ENCODE peak calls at places on chromosomes 2 and 18, in six cellular contexts. N is NB4, K is AG04449, M is left ventricle myocardium inferior, P is A549, E is fibroblast of lung. S is an unnamed sample.

GRCh38 chr2:240451108-240451611 is 15.7 kb downstream of the GPC1 start:
- DNase-seq in P (no peak), N (no peak), E (peak), M (peak), K (no peak), S (no peak)

GRCh38 chr2:85062565-85062964 is 70.6 kb upstream of the TCF7L1 start:
- DNase-seq in M (no peak), N (no peak), P (no peak), K (no peak), E (no peak), S (peak)

GRCh38 chr18:26089247-26090129 is 925 bp downstream of the SS18 start:
- DNase-seq in M (no peak), N (peak), K (no peak), P (no peak), E (peak), S (peak)

GRCh38 chr18:80247403-80247916 is at the start of gene PARD6G:
- DNase-seq in M (peak), E (peak), N (peak), P (peak), K (no peak), S (peak)

GRCh38 chr18:21110667-21111350 is 804 bp downstream of the ROCK1 start:
- DNase-seq in P (no peak), N (peak), K (no peak), M (peak), E (peak), S (peak)

GRCh38 chr18:8423051-8423558 is 186.1 kb upstream of the RAB12 start:
- DNase-seq in P (no peak), E (peak), K (peak), N (no peak), M (no peak), S (peak)

GRCh38 chr2:177588671-177589070 is 196.1 kb downstream of the AGPS start:
- DNase-seq in P (no peak), E (no peak), K (no peak), N (no peak), M (no peak), S (no peak)

GRCh38 chr2:84927275-84927627 is 21.8 kb downstream of the TMSB10 start:
- DNase-seq in P (no peak), M (no peak), K (no peak), N (no peak), E (no peak), S (no peak)

GRCh38 chr2:105517814-105518705 is 119.2 kb upstream of the FHL2 start:
- DNase-seq in P (no peak), M (peak), K (peak), E (peak), N (no peak), S (peak)

GRCh38 chr2:225052703-225053102 is 10.4 kb upstream of the DOCK10 start:
- DNase-seq in M (no peak), P (no peak), K (no peak), E (no peak), N (peak), S (no peak)

GRCh38 chr18:36212301-36212977 is 25.1 kb downstream of the MOCOS start:
- DNase-seq in K (no peak), M (no peak), N (no peak), P (no peak), E (peak), S (peak)

GRCh38 chr18:49020129-49020528 is 69.4 kb upstream of the SMAD7 start:
- DNase-seq in M (no peak), K (no peak), E (no peak), N (no peak), P (no peak), S (no peak)

GRCh38 chr2:119106301-119106897 is 52.2 kb downstream of the C1QL2 start:
- DNase-seq in E (peak), K (peak), N (peak), P (no peak), M (no peak), S (peak)

GRCh38 chr2:9029721-9030120 is 26.2 kb upstream of the MBOAT2 start:
- DNase-seq in P (no peak), N (no peak), M (no peak), E (no peak), K (no peak), S (no peak)

GRCh38 chr2:233811087-233811486 is 33.0 kb downstream of the MROH2A start:
- DNase-seq in N (no peak), P (no peak), E (no peak), M (no peak), K (no peak), S (no peak)

GRCh38 chr18:6435731-6436130 is 21.0 kb upstream of the L3MBTL4 start:
- DNase-seq in M (no peak), N (no peak), P (no peak), E (no peak), K (no peak), S (no peak)

GRCh38 chr18:13500227-13500865 is 226.0 kb downstream of the FAM210A start:
- DNase-seq in N (no peak), P (no peak), E (peak), M (peak), K (peak), S (peak)

GRCh38 chr2:136225950-136226835 is 108.2 kb upstream of the CXCR4 start:
- DNase-seq in K (no peak), E (no peak), M (no peak), N (peak), P (no peak), S (no peak)

GRCh38 chr18:49135871-49136270 is 185.1 kb upstream of the SMAD7 start:
- DNase-seq in N (peak), P (no peak), E (peak), K (no peak), M (no peak), S (peak)

GRCh38 chr2:217396165-217396564 is 536.3 kb upstream of the TNP1 start:
- DNase-seq in P (no peak), E (peak), N (no peak), M (no peak), K (no peak), S (peak)

GRCh38 chr18:69730664-69731063 is 217.0 kb downstream of the CD226 start:
- DNase-seq in E (no peak), K (no peak), N (no peak), P (no peak), M (no peak), S (no peak)

GRCh38 chr2:118013221-118013723 is 598 bp downstream of the CCDC93 start:
- DNase-seq in K (no peak), P (peak), M (peak), N (peak), E (peak), S (peak)

GRCh38 chr2:150619607-150620330 is 132.3 kb upstream of the RND3 start:
- DNase-seq in K (no peak), E (peak), P (no peak), M (no peak), N (no peak), S (peak)

GRCh38 chr2:186862869-186863709 is 14.1 kb upstream of the ZSWIM2 start:
- DNase-seq in E (peak), P (peak), N (peak), M (no peak), K (no peak), S (peak)
- TF ChIP-seq CTCF in E (peak), P (peak), N (peak), M (peak), K (peak), S (peak)

DNA sequence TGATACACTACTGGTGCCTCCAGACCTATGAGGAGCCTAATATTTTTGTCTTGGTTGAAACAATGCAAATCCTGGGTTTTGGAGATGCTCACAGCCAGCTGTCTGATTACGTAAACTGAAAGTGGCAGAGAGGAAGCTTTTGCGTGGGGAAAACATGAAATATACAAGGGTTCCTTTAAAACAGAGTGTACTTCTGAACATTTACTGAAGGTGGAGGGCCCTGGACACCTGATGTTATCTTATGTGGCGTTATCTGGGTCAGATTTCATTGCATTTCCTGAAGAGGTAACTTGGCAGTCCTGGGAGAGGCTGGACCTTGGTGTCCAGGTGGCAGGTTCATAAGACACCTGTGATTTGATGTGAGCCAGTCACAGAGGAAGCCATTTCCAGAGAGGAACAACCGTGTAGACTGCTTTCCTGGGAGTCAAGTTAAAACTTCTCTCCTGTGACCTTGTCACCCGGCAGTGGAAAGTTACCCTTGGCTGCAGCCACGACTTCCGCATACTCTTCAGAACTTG is 105.0 kb downstream of the NEDD4L start:
- DNase-seq in N (no peak), E (no peak), M (no peak), P (no peak), K (no peak), S (no peak)
- H3K4me3 ChIP-seq in N (no peak), E (no peak), M (no peak), P (no peak), K (no peak), S (no peak)

GRCh38 chr2:65429799-65430514 is 2.4 kb downstream of the SPRED2 start:
- DNase-seq in K (no peak), E (no peak), M (no peak), N (no peak), P (no peak), S (no peak)

GRCh38 chr2:65434592-65435241 is 2.3 kb upstream of the SPRED2 start:
- DNase-seq in N (no peak), K (no peak), E (no peak), P (no peak), M (no peak), S (no peak)

GRCh38 chr2:65432227-65433190 is at the start of gene SPRED2:
- DNase-seq in E (peak), P (peak), K (peak), N (peak), M (peak), S (peak)

GRCh38 chr2:65430515-65431416 is 1.6 kb downstream of the SPRED2 start:
- DNase-seq in P (peak), N (peak), E (peak), M (peak), K (no peak), S (peak)

GRCh38 chr2:65431417-65432226 is 777 bp downstream of the SPRED2 start:
- DNase-seq in K (no peak), E (peak), P (no peak), N (peak), M (peak), S (peak)
- TF ChIP-seq CTCF in K (no peak), E (no peak), P (no peak), N (no peak), M (no peak), S (no peak)

DNA sequence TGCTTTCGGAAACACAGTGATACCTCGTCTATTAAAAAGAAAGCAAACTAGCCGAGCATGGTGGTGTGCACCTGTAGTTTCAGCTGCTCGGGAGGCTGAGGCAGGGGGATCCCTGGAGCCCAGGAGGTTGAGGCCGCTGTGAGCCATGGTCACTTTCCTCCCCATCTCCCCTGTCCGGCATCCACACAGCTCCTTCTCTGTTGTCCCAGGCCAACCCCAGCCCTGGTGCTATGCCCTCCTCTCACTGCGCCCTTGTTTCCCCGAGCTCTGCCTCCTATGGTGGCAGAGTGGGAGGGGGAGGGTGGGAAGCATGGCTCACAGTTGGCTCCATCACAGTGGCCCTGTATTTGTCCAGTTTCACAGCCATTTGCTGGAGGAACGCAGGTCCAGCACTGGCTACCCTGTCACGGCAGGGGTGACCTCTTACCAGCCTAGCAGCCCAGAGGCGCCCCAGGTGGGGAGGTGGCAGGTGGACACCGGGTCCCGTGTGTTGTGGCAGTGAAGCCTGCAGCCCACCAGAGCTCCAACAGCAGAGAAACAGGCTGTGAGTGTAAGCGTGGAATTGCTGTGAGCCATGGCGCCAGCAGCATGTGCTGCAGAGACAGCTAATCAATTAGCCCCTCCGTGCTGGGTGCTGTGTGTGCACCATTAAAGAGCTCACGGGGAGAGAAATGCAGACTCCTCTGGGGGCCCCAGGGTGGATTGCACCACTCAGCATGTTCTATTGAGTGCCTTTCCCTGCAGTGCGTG is 15.6 kb downstream of the RTP5 start:
- DNase-seq in M (peak), K (no peak), P (no peak), N (no peak), E (no peak), S (no peak)
- H3K4me3 ChIP-seq in M (no peak), K (no peak), P (no peak), N (no peak), E (no peak), S (no peak)

GRCh38 chr2:218979846-218980738 is 4.9 kb downstream of the FEV start:
- DNase-seq in N (peak), K (no peak), P (peak), E (peak), M (peak), S (peak)

GRCh38 chr2:218983263-218983970 is 1.6 kb downstream of the FEV start:
- DNase-seq in K (no peak), P (no peak), M (no peak), E (no peak), N (no peak), S (no peak)

GRCh38 chr2:218980800-218981389 is 4.1 kb downstream of the FEV start:
- DNase-seq in E (no peak), K (no peak), P (no peak), N (peak), M (no peak), S (no peak)

GRCh38 chr2:218982312-218983262 is 2.4 kb downstream of the FEV start:
- DNase-seq in E (no peak), P (no peak), K (no peak), M (no peak), N (peak), S (no peak)

GRCh38 chr2:218981390-218982311 is 3.3 kb downstream of the FEV start:
- DNase-seq in K (no peak), N (peak), M (no peak), P (no peak), E (peak), S (no peak)
- TF ChIP-seq CTCF in K (no peak), N (no peak), M (no peak), P (peak), E (no peak), S (no peak)

GRCh38 chr2:154710685-154711084 is 12.2 kb downstream of the KCNJ3 start:
- DNase-seq in N (no peak), P (no peak), E (no peak), M (no peak), K (no peak), S (no peak)

GRCh38 chr2:154709215-154709614 is 10.7 kb downstream of the KCNJ3 start:
- DNase-seq in P (no peak), E (no peak), N (no peak), K (no peak), M (no peak), S (no peak)

GRCh38 chr2:154707994-154708393 is 9.5 kb downstream of the KCNJ3 start:
- DNase-seq in K (no peak), M (no peak), P (no peak), E (no peak), N (no peak), S (no peak)

GRCh38 chr2:154710078-154710477 is 11.6 kb downstream of the KCNJ3 start:
- DNase-seq in E (no peak), K (no peak), M (no peak), P (no peak), N (no peak), S (no peak)

GRCh38 chr2:154713605-154714004 is 15.1 kb downstream of the KCNJ3 start:
- DNase-seq in N (no peak), E (no peak), P (no peak), K (no peak), M (no peak), S (no peak)
- H3K4me3 ChIP-seq in N (no peak), E (no peak), P (no peak), K (no peak), M (no peak), S (no peak)

GRCh38 chr2:54048117-54048785 is 67.2 kb upstream of the ACYP2 start:
- DNase-seq in P (no peak), K (no peak), M (no peak), N (peak), E (peak), S (no peak)
- TF ChIP-seq CTCF in P (no peak), K (no peak), M (peak), N (no peak), E (no peak), S (no peak)

DNA sequence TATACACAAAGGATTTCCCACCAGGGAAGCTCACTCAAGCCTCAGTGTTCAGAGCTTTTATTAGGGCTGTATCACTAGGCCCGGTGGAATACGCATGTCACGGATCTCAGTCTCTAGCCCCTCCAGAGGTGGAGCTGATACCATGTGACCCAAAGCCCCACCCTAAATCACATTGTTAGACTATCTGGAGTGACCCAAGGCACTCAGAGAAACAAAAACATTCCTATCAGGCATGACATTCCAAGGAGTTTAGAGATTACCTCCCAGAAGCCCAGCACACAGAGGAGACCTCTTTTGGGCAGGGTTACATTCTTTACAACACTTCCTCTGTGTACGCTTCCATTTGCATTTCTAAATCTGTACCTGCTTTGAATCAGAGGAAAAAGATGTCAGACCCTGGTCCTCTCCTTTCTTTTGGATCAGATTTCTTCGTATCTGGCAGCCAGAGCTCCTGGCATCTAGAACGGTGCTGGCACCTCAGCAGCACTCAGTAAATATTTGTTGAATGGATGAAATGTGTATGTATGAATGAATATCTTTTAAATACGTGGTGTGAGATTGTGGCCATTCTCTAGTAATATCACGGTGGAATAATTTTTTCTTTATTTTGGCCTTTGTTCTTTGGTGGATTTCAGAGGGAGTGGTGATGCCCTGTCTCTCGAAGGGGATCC is 37.7 kb upstream of the SMAD2 start:
- DNase-seq in N (no peak), P (peak), M (no peak), E (peak), K (no peak), S (no peak)
- H3K4me3 ChIP-seq in N (no peak), P (peak), M (no peak), E (no peak), K (no peak), S (no peak)

DNA sequence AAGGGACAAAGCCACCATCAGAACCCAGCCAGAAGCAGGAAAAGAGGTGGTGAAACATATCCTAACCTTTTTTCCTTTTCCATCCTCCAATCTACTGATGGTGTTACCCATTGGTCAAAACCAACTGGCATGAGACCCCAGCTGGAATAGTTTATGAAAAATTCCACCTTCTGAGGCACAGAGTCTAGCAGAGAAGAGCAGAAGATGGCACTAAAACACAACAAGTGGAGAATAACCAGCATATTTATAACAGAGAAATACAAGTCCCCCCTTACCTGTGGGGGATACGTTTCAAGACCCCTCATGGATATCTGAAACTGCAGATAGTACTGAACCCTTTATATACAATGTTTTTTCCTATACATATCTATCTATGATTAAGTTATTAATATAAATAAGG is 4.9 kb upstream of the INPP1 start:
- DNase-seq in M (no peak), P (no peak), N (no peak), K (no peak), E (no peak), S (no peak)
- TF ChIP-seq CTCF in M (no peak), P (peak), N (no peak), K (no peak), E (no peak), S (no peak)

S was measured in fibroblast of villous mesenchyme.